ENCODE peak calls at places on chromosome 19, in five cellular contexts. K is thoracic aorta, Z is aorta, U is substantia nigra, B is SJSA1. I is an unnamed sample.

GRCh38 chr19:43464089-43464775 is 1.2 kb downstream of the LYPD3 start:
- DNase-seq in K (peak; percentile 48), Z (peak; percentile 92), U (peak; percentile 40), B (no peak), I (no peak)

GRCh38 chr19:46195104-46195503 is 34.4 kb upstream of the IGFL1 start:
- DNase-seq in K (no peak), Z (no peak), U (no peak), B (no peak), I (no peak)

GRCh38 chr19:41426116-41426841 is 895 bp downstream of the B3GNT8 start:
- DNase-seq in K (no peak), Z (no peak), U (no peak), B (no peak), I (no peak)

GRCh38 chr19:40219721-40220276 is 1.6 kb upstream of the TTC9B start:
- DNase-seq in K (no peak), Z (no peak), U (no peak), B (peak; percentile 56), I (peak; percentile 82)

GRCh38 chr19:14164724-14165493 is 28.5 kb upstream of the ASF1B start:
- DNase-seq in K (no peak), Z (no peak), U (no peak), B (no peak), I (no peak)

GRCh38 chr19:17579523-17580244 is 24.2 kb downstream of the COLGALT1 start:
- DNase-seq in K (no peak), Z (peak; percentile 86), U (no peak), B (peak; percentile 30), I (peak; percentile 93)

GRCh38 chr19:2476451-2477140 is 669 bp downstream of the GADD45B start:
- DNase-seq in K (no peak), Z (peak; percentile 89), U (peak; percentile 48), B (peak; percentile 77), I (no peak)

GRCh38 chr19:11381535-11382369 is 2.4 kb downstream of the EPOR start:
- DNase-seq in K (no peak), Z (peak; percentile 91), U (no peak), B (peak; percentile 95), I (peak; percentile 95)

GRCh38 chr19:11405846-11406643 is 13.1 kb downstream of the RGL3 start:
- DNase-seq in K (no peak), Z (peak; percentile 75), U (no peak), B (no peak), I (no peak)

GRCh38 chr19:4977299-4978174 is 8.6 kb downstream of the KDM4B start:
- DNase-seq in K (no peak), Z (peak; percentile 78), U (no peak), B (peak; percentile 81), I (peak; percentile 57)

GRCh38 chr19:16295071-16295470 is 29.6 kb upstream of the KLF2 start:
- DNase-seq in K (no peak), Z (no peak), U (no peak), B (no peak), I (no peak)

GRCh38 chr19:16289594-16289993 is 35.0 kb upstream of the KLF2 start:
- DNase-seq in K (no peak), Z (no peak), U (no peak), B (no peak), I (no peak)

GRCh38 chr19:16290692-16291091 is 33.9 kb upstream of the KLF2 start:
- DNase-seq in K (no peak), Z (no peak), U (no peak), B (no peak), I (no peak)

GRCh38 chr19:16296713-16297112 is 27.9 kb upstream of the KLF2 start:
- DNase-seq in K (no peak), Z (no peak), U (no peak), B (no peak), I (no peak)

GRCh38 chr19:16293133-16294085 is 31.2 kb upstream of the KLF2 start:
- DNase-seq in K (peak; percentile 63), Z (peak; percentile 91), U (no peak), B (peak; percentile 91), I (peak; percentile 35)
- H3K27ac ChIP-seq in K (peak overlapping the region; percentile 97), Z (peak overlapping the region; percentile 83), U (no peak overlapping the region), B (peak overlapping the region; percentile 91), I (peak overlapping the region; percentile 78)

DNA sequence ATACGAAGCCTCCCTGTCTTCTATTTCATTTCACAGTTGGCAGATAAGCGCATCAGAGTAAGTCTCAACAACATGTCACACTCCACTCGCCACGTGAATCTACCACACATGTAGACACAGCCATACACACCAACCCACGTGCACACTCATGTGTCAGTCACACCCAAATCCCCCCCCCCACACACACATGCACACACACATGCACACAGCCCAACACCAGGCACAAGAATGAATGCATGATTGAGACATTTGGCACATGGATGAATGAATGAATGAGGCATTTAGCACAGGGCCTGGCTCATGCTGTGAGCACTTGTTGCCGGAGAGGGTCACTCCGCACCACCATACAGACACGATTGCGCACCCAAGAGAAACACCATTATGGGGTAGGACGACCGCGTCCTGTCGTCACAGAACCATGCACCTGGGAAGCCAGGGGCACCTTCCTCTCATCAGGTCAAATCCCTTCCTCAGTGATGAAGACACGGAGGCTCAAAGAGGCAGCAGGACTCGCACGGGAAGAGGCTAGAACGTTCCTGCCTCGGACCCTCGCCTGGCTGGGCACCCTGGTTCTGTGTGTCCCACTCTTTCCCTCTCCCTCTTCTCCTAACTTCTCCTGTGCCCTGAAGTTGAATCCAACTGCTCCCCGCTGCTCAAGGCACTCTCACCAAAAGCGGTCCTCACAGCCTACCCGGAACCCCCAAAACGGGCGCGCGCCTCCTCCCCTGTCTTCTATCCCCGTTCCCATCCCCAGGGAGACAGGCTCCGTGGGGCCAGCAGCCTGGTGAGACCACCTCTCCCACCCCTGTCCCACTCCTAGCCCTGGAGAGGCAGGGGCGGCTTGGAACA is 1.4 kb downstream of the MEIS3 start:
- DNase-seq in K (no peak), Z (no peak), U (no peak), B (no peak), I (no peak)
- H3K27ac ChIP-seq in K (peak overlapping the region; percentile 38), Z (no peak overlapping the region), U (no peak overlapping the region), B (no peak overlapping the region), I (peak overlapping the region; percentile 21)

GRCh38 chr19:47742636-47743035 is 2.7 kb upstream of the NOP53 start:
- DNase-seq in K (no peak), Z (peak; percentile 75), U (no peak), B (no peak), I (no peak)
- H3K27ac ChIP-seq in K (peak overlapping the region; percentile 92), Z (peak overlapping the region; percentile 81), U (peak overlapping the region; percentile 77), B (peak overlapping the region; percentile 90), I (peak overlapping the region; percentile 99)

DNA sequence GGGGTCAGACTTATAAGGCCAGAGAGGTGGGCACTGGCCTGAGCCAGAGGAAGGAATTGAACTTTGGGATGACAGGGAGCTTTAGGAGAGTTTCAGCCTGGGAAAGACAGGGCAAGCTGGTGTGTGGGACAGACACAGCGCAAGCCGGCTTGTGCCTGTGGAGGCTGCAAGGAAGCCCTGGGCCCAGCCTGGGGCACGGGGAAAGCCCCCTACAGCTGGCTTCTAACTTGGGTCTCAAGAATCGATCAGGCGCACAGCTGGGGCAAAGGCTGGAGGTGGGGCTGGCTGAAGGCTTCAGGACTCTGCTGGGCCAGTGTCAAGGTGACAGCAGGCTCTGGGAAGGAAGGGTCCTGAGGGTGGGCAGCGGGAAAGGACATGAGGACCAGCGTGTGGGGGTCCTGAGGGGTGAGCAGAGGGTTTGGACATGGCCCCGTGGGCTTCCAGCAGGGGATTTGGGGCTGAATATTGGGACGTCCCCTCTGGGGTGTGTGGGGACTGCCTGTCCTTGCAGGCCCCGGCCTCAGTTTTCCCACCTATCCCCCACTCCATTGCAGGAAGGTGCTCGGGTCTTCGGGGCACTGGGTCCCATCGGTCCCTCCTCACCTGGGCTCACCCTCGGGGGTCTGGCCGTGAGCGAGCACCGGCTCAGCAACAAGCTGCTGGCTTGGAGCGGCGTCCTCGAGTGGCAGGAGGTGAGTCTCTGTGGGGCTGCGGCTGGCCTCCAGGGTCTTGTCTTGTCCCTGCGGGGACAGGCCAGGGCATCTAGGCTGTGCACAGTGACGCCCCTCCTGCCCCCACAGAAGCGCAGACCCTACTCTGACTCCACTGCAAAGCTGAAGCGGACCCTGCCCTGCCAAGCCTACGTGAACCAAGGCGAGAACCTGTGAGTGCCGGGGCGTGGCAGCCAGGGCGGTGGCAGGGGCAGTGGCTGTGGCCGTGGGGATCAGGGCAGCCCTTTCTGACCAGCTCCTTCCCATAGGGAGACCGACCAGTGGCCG is 3.2 kb downstream of the PTOV1 start:
- DNase-seq in K (no peak), Z (no peak), U (no peak), B (no peak), I (no peak)
- H3K27ac ChIP-seq in K (no peak overlapping the region), Z (no peak overlapping the region), U (no peak overlapping the region), B (no peak overlapping the region), I (peak overlapping the region; percentile 71)

GRCh38 chr19:47428177-47428894 is 9.0 kb upstream of the MEIS3 start:
- DNase-seq in K (peak; percentile 68), Z (peak; percentile 90), U (no peak), B (peak; percentile 92), I (peak; percentile 96)
- H3K27ac ChIP-seq in K (no peak overlapping the region), Z (no peak overlapping the region), U (no peak overlapping the region), B (no peak overlapping the region), I (peak overlapping the region; percentile 70)

GRCh38 chr19:8336072-8336569 is 6.9 kb downstream of the KANK3 start:
- DNase-seq in K (no peak), Z (no peak), U (no peak), B (no peak), I (no peak)

GRCh38 chr19:8335343-8336071 is 7.6 kb downstream of the KANK3 start:
- DNase-seq in K (no peak), Z (no peak), U (no peak), B (no peak), I (no peak)

GRCh38 chr19:8334458-8335342 is 8.4 kb downstream of the KANK3 start:
- DNase-seq in K (no peak), Z (no peak), U (no peak), B (no peak), I (peak; percentile 85)

GRCh38 chr19:8337728-8338127 is 5.3 kb downstream of the KANK3 start:
- DNase-seq in K (no peak), Z (no peak), U (no peak), B (no peak), I (no peak)

GRCh38 chr19:8336665-8337064 is 6.4 kb downstream of the KANK3 start:
- DNase-seq in K (no peak), Z (no peak), U (no peak), B (no peak), I (no peak)
- H3K27ac ChIP-seq in K (no peak overlapping the region), Z (no peak overlapping the region), U (no peak overlapping the region), B (no peak overlapping the region), I (no peak overlapping the region)

GRCh38 chr19:1065606-1066109 is 1.3 kb upstream of the ARHGAP45 start:
- DNase-seq in K (no peak), Z (no peak), U (no peak), B (no peak), I (no peak)
- H3K27ac ChIP-seq in K (no peak overlapping the region), Z (no peak overlapping the region), U (no peak overlapping the region), B (no peak overlapping the region), I (peak overlapping the region; percentile 83)

GRCh38 chr19:38402623-38402966 is 298 bp upstream of the FAM98C start:
- DNase-seq in K (no peak), Z (no peak), U (no peak), B (no peak), I (no peak)
- H3K27ac ChIP-seq in K (peak overlapping the region; percentile 34), Z (no peak overlapping the region), U (peak overlapping the region; percentile 64), B (no peak overlapping the region), I (peak overlapping the region; percentile 78)

GRCh38 chr19:35719402-35720162 is 1.8 kb downstream of the KMT2B start:
- DNase-seq in K (no peak), Z (no peak), U (no peak), B (no peak), I (no peak)
- H3K27ac ChIP-seq in K (no peak overlapping the region), Z (no peak overlapping the region), U (no peak overlapping the region), B (no peak overlapping the region), I (peak overlapping the region; percentile 93)

I was measured in RWPE1.